ENCODE peak calls at places on chromosomes 13 and 19, in four cellular contexts. One of them, this sample, is unnamed.

GRCh38 chr13:35838356-35838755 is 292.8 kb downstream of the DCLK1 start:
- DNase-seq in neural progenitor cell: no peak
- DNase-seq in IMR-90: peak; percentile 85
- DNase-seq in GM23248: peak; percentile 82
- DNase-seq in this sample: no peak

GRCh38 chr19:8240274-8241229 is 31.4 kb downstream of the CERS4 start:
- DNase-seq in IMR-90: peak; percentile 94
- DNase-seq in neural progenitor cell: peak; percentile 90
- DNase-seq in GM23248: peak; percentile 82
- DNase-seq in this sample: no peak

GRCh38 chr19:47540748-47541147 is 25.9 kb upstream of the NAPA start:
- DNase-seq in IMR-90: peak; percentile 51
- DNase-seq in GM23248: peak; percentile 43
- DNase-seq in neural progenitor cell: peak; percentile 59
- DNase-seq in this sample: no peak

GRCh38 chr19:38650911-38651584 is 3.6 kb downstream of the ACTN4 start:
- DNase-seq in neural progenitor cell: no peak
- DNase-seq in IMR-90: peak; percentile 60
- DNase-seq in GM23248: peak; percentile 94
- DNase-seq in this sample: no peak

GRCh38 chr13:75752848-75753247 is 116.7 kb downstream of the LMO7 start:
- DNase-seq in IMR-90: no peak
- DNase-seq in GM23248: no peak
- DNase-seq in neural progenitor cell: no peak
- DNase-seq in this sample: no peak

GRCh38 chr19:53130506-53130905 is 2.2 kb downstream of the ZNF415 start:
- DNase-seq in neural progenitor cell: peak; percentile 49
- DNase-seq in IMR-90: no peak
- DNase-seq in GM23248: peak; percentile 13
- DNase-seq in this sample: no peak

GRCh38 chr19:48565090-48565489 is 13.1 kb downstream of the SULT2B1 start:
- DNase-seq in neural progenitor cell: no peak
- DNase-seq in GM23248: peak; percentile 76
- DNase-seq in IMR-90: peak; percentile 83
- DNase-seq in this sample: no peak

GRCh38 chr19:52188822-52189744 is 769 bp upstream of the PPP2R1A start:
- DNase-seq in GM23248: peak; percentile 75
- DNase-seq in IMR-90: no peak
- DNase-seq in neural progenitor cell: no peak
- DNase-seq in this sample: no peak

GRCh38 chr13:66922444-66922843 is 307.7 kb downstream of the PCDH9 start:
- DNase-seq in GM23248: no peak
- DNase-seq in neural progenitor cell: no peak
- DNase-seq in IMR-90: no peak
- DNase-seq in this sample: no peak

GRCh38 chr19:49677232-49677881 is at the start of gene PRMT1:
- DNase-seq in GM23248: peak; percentile 58
- DNase-seq in IMR-90: no peak
- DNase-seq in neural progenitor cell: no peak
- DNase-seq in this sample: no peak

GRCh38 chr13:36913463-36913862 is 6.6 kb downstream of the SMAD9 start:
- DNase-seq in GM23248: no peak
- DNase-seq in IMR-90: no peak
- DNase-seq in neural progenitor cell: no peak
- DNase-seq in this sample: no peak

GRCh38 chr19:19817357-19817756 is 4.2 kb downstream of the ZNF506 start:
- DNase-seq in GM23248: no peak
- DNase-seq in IMR-90: no peak
- DNase-seq in neural progenitor cell: no peak
- DNase-seq in this sample: peak; percentile 90

GRCh38 chr13:39876258-39876657 is 220.8 kb downstream of the COG6 start:
- DNase-seq in IMR-90: peak; percentile 97
- DNase-seq in neural progenitor cell: no peak
- DNase-seq in GM23248: peak; percentile 70
- DNase-seq in this sample: no peak

GRCh38 chr19:42279902-42280760 is 11.1 kb downstream of the CIC start:
- DNase-seq in GM23248: peak; percentile 96
- DNase-seq in IMR-90: peak; percentile 83
- DNase-seq in neural progenitor cell: peak; percentile 94
- DNase-seq in this sample: peak; percentile 95

GRCh38 chr19:16111909-16112752 is 442 bp downstream of the RAB8A start:
- DNase-seq in neural progenitor cell: no peak
- DNase-seq in GM23248: peak; percentile 41
- DNase-seq in IMR-90: no peak
- DNase-seq in this sample: no peak

GRCh38 chr19:4738734-4739133 is 15.1 kb upstream of the DPP9 start:
- DNase-seq in IMR-90: no peak
- DNase-seq in neural progenitor cell: no peak
- DNase-seq in GM23248: peak; percentile 38
- DNase-seq in this sample: no peak

GRCh38 chr19:41753159-41753558 is 2.2 kb upstream of the CEACAM6 start:
- DNase-seq in IMR-90: no peak
- DNase-seq in GM23248: peak; percentile 52
- DNase-seq in neural progenitor cell: peak; percentile 50
- DNase-seq in this sample: peak; percentile 65

GRCh38 chr19:3608750-3609322 is 2.2 kb upstream of the TBXA2R start:
- DNase-seq in IMR-90: no peak
- DNase-seq in GM23248: no peak
- DNase-seq in neural progenitor cell: no peak
- DNase-seq in this sample: no peak

GRCh38 chr13:82791035-82791434 is 1091.2 kb downstream of the SLITRK1 start:
- DNase-seq in GM23248: no peak
- DNase-seq in neural progenitor cell: no peak
- DNase-seq in IMR-90: no peak
- DNase-seq in this sample: no peak

GRCh38 chr19:34454685-34455084 is 26.5 kb downstream of the UBA2 start:
- DNase-seq in IMR-90: no peak
- DNase-seq in GM23248: no peak
- DNase-seq in neural progenitor cell: no peak
- DNase-seq in this sample: no peak

GRCh38 chr19:6737873-6738725 is 719 bp upstream of the GPR108 start:
- DNase-seq in GM23248: peak; percentile 92
- DNase-seq in neural progenitor cell: peak; percentile 77
- DNase-seq in IMR-90: peak; percentile 80
- DNase-seq in this sample: peak; percentile 90

GRCh38 chr13:68944272-68944671 is 1163.4 kb upstream of the ATXN8OS start:
- DNase-seq in neural progenitor cell: no peak
- DNase-seq in GM23248: no peak
- DNase-seq in IMR-90: no peak
- DNase-seq in this sample: no peak

DNA sequence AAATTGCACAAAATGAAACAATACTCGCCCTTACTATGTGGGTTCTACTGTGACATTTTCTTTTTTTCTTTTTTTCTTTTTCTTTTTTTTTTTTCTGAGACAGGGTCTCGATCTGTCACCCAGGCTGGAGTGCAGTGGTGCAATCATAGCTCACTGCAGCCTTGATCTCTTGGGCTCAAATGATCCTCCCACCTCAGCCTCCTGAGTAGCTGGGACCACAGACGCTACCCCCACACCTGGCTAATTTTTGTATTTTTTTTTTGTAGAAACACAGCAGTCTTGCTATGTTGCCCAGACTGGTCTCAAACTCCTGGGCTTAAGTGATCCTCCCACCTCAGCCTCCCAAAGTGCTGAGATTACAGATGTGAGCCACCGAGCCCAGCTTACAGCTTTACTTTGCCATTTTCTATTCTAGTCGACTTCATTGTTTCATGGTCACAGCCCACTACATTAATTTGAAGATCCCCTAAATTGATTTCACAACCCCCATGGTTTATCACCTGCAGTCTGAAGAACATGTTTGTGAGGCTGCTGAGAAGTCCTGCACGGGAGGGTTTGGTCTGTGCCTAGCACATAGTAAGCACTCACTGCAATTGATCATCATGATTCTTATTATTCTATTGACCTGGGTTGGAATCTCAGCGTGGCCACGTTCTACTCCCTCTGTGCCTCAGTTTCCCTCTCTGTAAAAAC is 3.8 kb downstream of the BCL3 start:
- DNase-seq in IMR-90: no peak
- DNase-seq in neural progenitor cell: no peak
- DNase-seq in GM23248: no peak
- DNase-seq in this sample: no peak
- H3K9ac ChIP-seq in IMR-90: peak overlapping the region; percentile 18
- H3K9ac ChIP-seq in neural progenitor cell: no peak overlapping the region
- H3K9ac ChIP-seq in GM23248: peak overlapping the region; percentile 84
- H3K9ac ChIP-seq in this sample: no peak overlapping the region

DNA sequence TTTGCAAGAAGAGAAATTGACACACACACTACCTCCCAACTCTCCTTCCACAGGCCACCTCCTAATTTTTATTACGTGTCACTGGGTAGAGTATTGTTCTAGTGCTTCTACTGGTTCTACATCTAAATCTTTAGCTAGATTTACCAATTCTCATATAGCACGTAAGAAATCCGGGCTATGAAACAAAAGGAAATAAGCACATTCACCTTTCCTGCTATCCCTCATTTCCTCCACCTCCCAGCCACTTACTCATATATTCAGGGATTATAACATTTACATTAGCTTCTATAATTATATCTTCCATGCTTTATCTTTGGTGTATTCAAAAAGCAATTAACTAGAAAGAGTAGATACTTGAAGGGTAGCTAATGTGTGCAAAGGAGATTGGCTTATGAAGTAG is 39.7 kb downstream of the USP12 start:
- DNase-seq in neural progenitor cell: no peak
- DNase-seq in IMR-90: no peak
- DNase-seq in GM23248: no peak
- DNase-seq in this sample: no peak
- H3K27ac ChIP-seq in neural progenitor cell: no peak overlapping the region
- H3K27ac ChIP-seq in IMR-90: no peak overlapping the region
- H3K27ac ChIP-seq in GM23248: peak overlapping the region; percentile 53
- H3K27ac ChIP-seq in this sample: no peak overlapping the region

GRCh38 chr13:95019886-95020285 is 281.4 kb downstream of the ABCC4 start:
- DNase-seq in GM23248: no peak
- DNase-seq in neural progenitor cell: no peak
- DNase-seq in IMR-90: no peak
- DNase-seq in this sample: no peak
- H2AFZ ChIP-seq in GM23248: no peak overlapping the region
- H2AFZ ChIP-seq in neural progenitor cell: no peak overlapping the region
- H2AFZ ChIP-seq in IMR-90: no peak overlapping the region
- H2AFZ ChIP-seq in this sample: no peak overlapping the region

GRCh38 chr19:13079542-13079986 is 23.1 kb downstream of the LYL1 start:
- DNase-seq in IMR-90: peak; percentile 50
- DNase-seq in neural progenitor cell: no peak
- DNase-seq in GM23248: peak; percentile 62
- DNase-seq in this sample: no peak

GRCh38 chr19:13076320-13076719 is 26.3 kb downstream of the LYL1 start:
- DNase-seq in GM23248: no peak
- DNase-seq in neural progenitor cell: no peak
- DNase-seq in IMR-90: no peak
- DNase-seq in this sample: no peak

GRCh38 chr19:13076787-13077186 is 25.9 kb downstream of the LYL1 start:
- DNase-seq in GM23248: no peak
- DNase-seq in IMR-90: no peak
- DNase-seq in neural progenitor cell: no peak
- DNase-seq in this sample: no peak

GRCh38 chr19:13077233-13077632 is 25.4 kb downstream of the LYL1 start:
- DNase-seq in neural progenitor cell: no peak
- DNase-seq in IMR-90: no peak
- DNase-seq in GM23248: no peak
- DNase-seq in this sample: no peak

GRCh38 chr19:13078897-13079541 is 23.6 kb downstream of the LYL1 start:
- DNase-seq in neural progenitor cell: no peak
- DNase-seq in IMR-90: no peak
- DNase-seq in GM23248: no peak
- DNase-seq in this sample: no peak
- H3K9ac ChIP-seq in neural progenitor cell: no peak overlapping the region
- H3K9ac ChIP-seq in IMR-90: no peak overlapping the region
- H3K9ac ChIP-seq in GM23248: peak overlapping the region; percentile 54
- H3K9ac ChIP-seq in this sample: no peak overlapping the region

GRCh38 chr13:95620498-95621140 is 23.9 kb downstream of the DZIP1 start:
- DNase-seq in GM23248: no peak
- DNase-seq in IMR-90: no peak
- DNase-seq in neural progenitor cell: no peak
- DNase-seq in this sample: no peak
- H3K27ac ChIP-seq in GM23248: no peak overlapping the region
- H3K27ac ChIP-seq in IMR-90: peak overlapping the region; percentile 52
- H3K27ac ChIP-seq in neural progenitor cell: no peak overlapping the region
- H3K27ac ChIP-seq in this sample: no peak overlapping the region

GRCh38 chr13:99119686-99120085 is 81.0 kb upstream of the UBAC2 start:
- DNase-seq in GM23248: no peak
- DNase-seq in IMR-90: no peak
- DNase-seq in neural progenitor cell: no peak
- DNase-seq in this sample: no peak
- H2AFZ ChIP-seq in GM23248: no peak overlapping the region
- H2AFZ ChIP-seq in IMR-90: no peak overlapping the region
- H2AFZ ChIP-seq in neural progenitor cell: no peak overlapping the region
- H2AFZ ChIP-seq in this sample: no peak overlapping the region

DNA sequence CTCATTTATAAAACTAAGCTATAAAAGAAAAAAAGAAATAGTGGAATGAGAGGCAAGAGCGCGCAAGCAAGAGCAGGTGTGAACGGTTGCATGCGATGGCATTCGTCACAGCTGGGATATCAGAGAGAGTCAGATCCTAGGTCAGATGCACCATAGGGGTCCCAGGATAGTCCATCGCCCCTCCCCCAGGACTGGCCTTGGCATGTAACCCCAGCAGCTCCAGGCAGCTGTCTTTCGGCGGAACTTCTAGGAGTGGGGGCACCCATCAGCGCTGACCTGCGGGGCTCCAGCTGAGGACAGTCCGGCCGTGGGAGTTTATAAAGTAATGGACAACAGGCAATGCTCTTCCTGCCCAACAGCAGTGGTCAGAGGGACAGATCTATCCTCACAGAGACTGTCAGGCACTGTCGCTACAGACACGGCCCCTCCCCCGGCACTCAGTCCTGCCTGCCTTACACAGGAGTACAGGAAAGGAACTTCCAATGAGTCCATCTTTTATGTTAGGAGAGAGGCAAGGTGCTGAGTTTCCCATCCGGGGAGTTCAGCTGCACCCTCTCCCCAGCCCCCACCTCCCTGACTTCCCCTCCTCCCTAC is 1.4 kb downstream of the SIAH3 start:
- DNase-seq in neural progenitor cell: peak; percentile 45
- DNase-seq in GM23248: no peak
- DNase-seq in IMR-90: no peak
- DNase-seq in this sample: no peak
- H3K9ac ChIP-seq in neural progenitor cell: no peak overlapping the region
- H3K9ac ChIP-seq in GM23248: no peak overlapping the region
- H3K9ac ChIP-seq in IMR-90: no peak overlapping the region
- H3K9ac ChIP-seq in this sample: no peak overlapping the region

GRCh38 chr13:20702945-20703784 is at the start of gene IL17D:
- DNase-seq in GM23248: peak; percentile 50
- DNase-seq in IMR-90: no peak
- DNase-seq in neural progenitor cell: peak; percentile 59
- DNase-seq in this sample: peak; percentile 44
- H3K27ac ChIP-seq in GM23248: no peak within 1 kb of the TSS
- H3K27ac ChIP-seq in IMR-90: peak within 1 kb of the TSS; percentile 42
- H3K27ac ChIP-seq in neural progenitor cell: no peak within 1 kb of the TSS
- H3K27ac ChIP-seq in this sample: no peak within 1 kb of the TSS

This sample was measured in DND-41.